ENCODE peak calls at places on chromosome 6, in four cellular contexts. V is vagina, T is endodermal cell, Z is cardiac muscle cell. Q is an unnamed sample.

GRCh38 chr6:81148726-81149125 is 603.8 kb downstream of the TENT5A start:
- DNase-seq in V (no peak), T (no peak), Z (peak; percentile 21), Q (no peak)

GRCh38 chr6:167706313-167707109 is 120.2 kb upstream of the AFDN start:
- DNase-seq in V (no peak), T (peak; percentile 41), Z (peak; percentile 34), Q (no peak)

GRCh38 chr6:104940881-104941693 is 15.8 kb upstream of the LIN28B start:
- DNase-seq in V (no peak), T (peak; percentile 92), Z (peak; percentile 53), Q (peak; percentile 45)

GRCh38 chr6:138682722-138683521 is 90.6 kb upstream of the CCDC28A start:
- DNase-seq in V (no peak), T (no peak), Z (peak; percentile 44), Q (no peak)

GRCh38 chr6:69064226-69064625 is 429.1 kb downstream of the ADGRB3 start:
- DNase-seq in V (no peak), T (no peak), Z (no peak), Q (no peak)

GRCh38 chr6:78598966-78599365 is 268.4 kb upstream of the IRAK1BP1 start:
- DNase-seq in V (no peak), T (no peak), Z (peak; percentile 88), Q (no peak)

GRCh38 chr6:132122871-132123270 is 171.7 kb upstream of the CCN2 start:
- DNase-seq in V (no peak), T (no peak), Z (peak; percentile 30), Q (no peak)

GRCh38 chr6:81892911-81893310 is 140.4 kb upstream of the TENT5A start:
- DNase-seq in V (no peak), T (peak; percentile 45), Z (peak; percentile 23), Q (no peak)

GRCh38 chr6:154448448-154449096 is 61.9 kb downstream of the CNKSR3 start:
- DNase-seq in V (no peak), T (no peak), Z (peak; percentile 76), Q (no peak)

GRCh38 chr6:6659600-6660327 is 71.2 kb downstream of the LY86 start:
- DNase-seq in V (no peak), T (no peak), Z (no peak), Q (no peak)

GRCh38 chr6:37648465-37649330 is 49.0 kb downstream of the MDGA1 start:
- DNase-seq in V (no peak), T (peak; percentile 99), Z (peak; percentile 46), Q (no peak)

GRCh38 chr6:130167655-130168054 is 55.1 kb downstream of the SAMD3 start:
- DNase-seq in V (no peak), T (no peak), Z (peak; percentile 86), Q (no peak)

GRCh38 chr6:122200441-122200840 is 199.0 kb upstream of the HSF2 start:
- DNase-seq in V (no peak), T (no peak), Z (no peak), Q (no peak)

GRCh38 chr6:145551164-145551563 is 184.2 kb downstream of the EPM2A start:
- DNase-seq in V (no peak), T (no peak), Z (peak; percentile 10), Q (no peak)

GRCh38 chr6:83429857-83430605 is 820 bp downstream of the ME1 start:
- DNase-seq in V (no peak), T (peak; percentile 66), Z (peak; percentile 47), Q (peak; percentile 55)

GRCh38 chr6:82178084-82178758 is 69.3 kb downstream of the IBTK start:
- DNase-seq in V (no peak), T (no peak), Z (peak; percentile 64), Q (no peak)

GRCh38 chr6:69026243-69026642 is 391.2 kb downstream of the ADGRB3 start:
- DNase-seq in V (no peak), T (no peak), Z (no peak), Q (no peak)

GRCh38 chr6:90003941-90004340 is 109.7 kb downstream of the GJA10 start:
- DNase-seq in V (no peak), T (no peak), Z (peak; percentile 34), Q (no peak)

GRCh38 chr6:143680157-143680556 is 2.4 kb downstream of the PHACTR2 start:
- DNase-seq in V (no peak), T (no peak), Z (no peak), Q (no peak)

GRCh38 chr6:83574783-83575182 is 62.4 kb downstream of the PRSS35 start:
- DNase-seq in V (no peak), T (no peak), Z (no peak), Q (no peak)

GRCh38 chr6:3310710-3311109 is 52.0 kb downstream of the PSMG4 start:
- DNase-seq in V (no peak), T (peak; percentile 2), Z (no peak), Q (no peak)

GRCh38 chr6:27375613-27376079 is 12.9 kb upstream of the ZNF391 start:
- DNase-seq in V (no peak), T (peak; percentile 50), Z (no peak), Q (no peak)

GRCh38 chr6:88636871-88637270 is 326.5 kb downstream of the RNGTT start:
- DNase-seq in V (no peak), T (no peak), Z (no peak), Q (no peak)

GRCh38 chr6:33698494-33698893 is 13.0 kb downstream of the UQCC2 start:
- DNase-seq in V (no peak), T (no peak), Z (no peak), Q (peak; percentile 34)

GRCh38 chr6:10962673-10963072 is 75.8 kb downstream of the SYCP2L start:
- DNase-seq in V (no peak), T (no peak), Z (peak; percentile 90), Q (no peak)

GRCh38 chr6:96939019-96939805 is 14.7 kb downstream of the KLHL32 start:
- DNase-seq in V (no peak), T (no peak), Z (peak; percentile 54), Q (no peak)

GRCh38 chr6:85640806-85641205 is 1.9 kb downstream of the SYNCRIP start:
- DNase-seq in V (no peak), T (no peak), Z (no peak), Q (no peak)

GRCh38 chr6:122790740-122791679 is 2.0 kb downstream of the SMPDL3A start:
- DNase-seq in V (no peak), T (no peak), Z (no peak), Q (no peak)

GRCh38 chr6:108039681-108040080 is 34.9 kb downstream of the OSTM1 start:
- DNase-seq in V (no peak), T (no peak), Z (no peak), Q (no peak)

GRCh38 chr6:73236147-73236750 is 11.0 kb upstream of the KHDC1L start:
- DNase-seq in V (no peak), T (no peak), Z (peak; percentile 82), Q (no peak)

GRCh38 chr6:77440206-77440976 is 22.9 kb downstream of the HTR1B start:
- DNase-seq in V (no peak), T (no peak), Z (no peak), Q (no peak)
- H3K27ac ChIP-seq in V (no peak overlapping the region), T (no peak overlapping the region), Z (no peak overlapping the region), Q (no peak overlapping the region)

DNA sequence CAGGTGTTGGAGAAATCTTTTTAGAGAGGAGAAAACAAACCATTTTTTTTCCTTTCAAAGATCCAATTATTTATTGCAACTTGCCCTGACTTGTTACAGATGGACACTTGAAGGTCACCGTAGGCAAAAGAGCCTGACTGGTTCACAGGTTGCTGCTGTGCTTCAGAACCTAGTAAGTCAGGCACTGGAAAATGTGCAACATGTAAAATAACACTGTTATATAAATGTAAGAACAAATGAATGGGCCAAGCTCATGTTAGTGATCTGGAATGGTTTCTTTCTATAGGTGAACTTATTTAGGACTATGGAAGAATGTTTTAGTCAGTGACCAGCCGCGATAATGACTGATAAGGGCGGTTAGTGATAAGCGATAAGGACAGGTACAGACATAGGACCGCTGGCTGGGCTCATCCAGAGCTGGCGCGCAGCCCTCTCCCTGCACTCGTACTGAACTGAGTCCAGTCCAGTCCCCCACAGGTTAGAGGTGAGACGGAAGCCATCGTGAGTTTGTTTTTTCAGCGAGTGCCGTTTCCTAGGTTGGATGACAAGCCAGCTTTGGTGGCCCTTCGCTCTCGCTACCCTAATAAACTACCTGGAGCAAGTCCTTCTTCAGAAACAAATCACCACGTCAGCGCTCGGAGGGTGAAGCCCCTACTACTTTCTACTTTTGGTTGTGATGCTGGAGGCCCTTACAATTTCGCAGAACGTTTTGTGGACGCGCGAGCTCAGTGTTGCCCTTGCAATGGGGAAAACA is 94.4 kb upstream of the PRDM1 start:
- DNase-seq in V (no peak), T (peak; percentile 79), Z (no peak), Q (peak; percentile 46)
- H3K27me3 ChIP-seq in V (no peaks in the 10 kb centered on the region), T (peaks cover 15% of the 10 kb centered on the region), Z (peaks cover 97% of the 10 kb centered on the region), Q (peaks cover 71% of the 10 kb centered on the region)

GRCh38 chr6:139765825-139766285 is 391.4 kb upstream of the CITED2 start:
- DNase-seq in V (no peak), T (no peak), Z (peak; percentile 46), Q (no peak)
- H3K27ac ChIP-seq in V (peak overlapping the region; percentile 58), T (no peak overlapping the region), Z (peak overlapping the region; percentile 88), Q (no peak overlapping the region)

GRCh38 chr6:50818673-50819072 is at the start of gene TFAP2B:
- DNase-seq in V (no peak), T (no peak), Z (no peak), Q (no peak)

GRCh38 chr6:50820590-50821234 is 2.0 kb downstream of the TFAP2B start:
- DNase-seq in V (no peak), T (no peak), Z (no peak), Q (no peak)

GRCh38 chr6:50821431-50822077 is 2.9 kb downstream of the TFAP2B start:
- DNase-seq in V (no peak), T (peak; percentile 56), Z (no peak), Q (no peak)

GRCh38 chr6:50819527-50819905 is 845 bp downstream of the TFAP2B start:
- DNase-seq in V (no peak), T (no peak), Z (peak; percentile 20), Q (no peak)

GRCh38 chr6:50819906-50820589 is 1.4 kb downstream of the TFAP2B start:
- DNase-seq in V (no peak), T (peak; percentile 82), Z (no peak), Q (no peak)
- H3K27me3 ChIP-seq in V (peaks cover 6% of the 10 kb centered on the region), T (peaks cover 100% of the 10 kb centered on the region), Z (peaks cover 99% of the 10 kb centered on the region), Q (peaks cover 88% of the 10 kb centered on the region)

DNA sequence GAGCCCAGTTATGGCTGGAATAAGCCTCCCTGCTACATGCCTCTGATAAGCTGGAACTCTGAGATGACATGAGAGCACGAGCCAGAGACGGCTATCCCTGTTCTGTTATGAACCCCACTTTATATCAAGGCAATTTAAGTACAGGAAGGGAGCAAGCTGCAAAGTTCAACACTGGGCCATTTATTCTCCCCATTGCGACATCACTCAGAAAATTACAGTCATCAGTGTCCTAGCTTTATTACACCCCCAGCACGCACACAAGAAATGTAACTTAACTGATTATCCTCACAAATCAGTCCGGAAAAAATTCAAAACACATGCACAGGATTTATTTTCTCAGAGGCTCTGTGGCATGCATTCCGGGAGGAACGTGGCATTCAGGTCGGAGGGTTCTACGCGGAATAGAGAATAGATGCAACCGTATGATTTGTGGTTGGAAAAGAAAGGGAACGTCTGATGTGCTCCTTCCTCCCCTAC is 125.4 kb upstream of the SLC2A12 start:
- DNase-seq in V (no peak), T (no peak), Z (peak; percentile 80), Q (no peak)
- H3K27ac ChIP-seq in V (peak overlapping the region; percentile 70), T (no peak overlapping the region), Z (no peak overlapping the region), Q (peak overlapping the region; percentile 99)

DNA sequence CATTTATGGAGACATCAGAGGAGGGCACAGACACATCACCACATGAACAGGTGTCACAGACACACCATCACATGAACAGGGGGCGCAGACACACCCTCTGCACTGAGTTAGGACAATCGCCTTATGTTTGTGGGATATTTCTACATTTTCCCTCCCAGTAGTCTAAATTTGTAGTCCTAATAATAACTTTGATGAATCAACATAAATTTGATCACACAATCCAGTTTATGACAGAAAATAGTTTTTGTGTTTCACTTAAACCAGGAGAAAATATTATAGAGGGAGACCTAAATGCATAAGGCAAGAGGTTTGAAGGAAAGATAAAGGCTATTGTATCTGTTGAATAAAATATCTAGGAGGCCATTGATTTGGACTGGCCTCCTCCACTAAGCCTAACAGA is 195.7 kb downstream of the GPX5 start:
- DNase-seq in V (no peak), T (no peak), Z (no peak), Q (no peak)
- H3K27me3 ChIP-seq in V (no peaks in the 10 kb centered on the region), T (no peaks in the 10 kb centered on the region), Z (peaks cover 27% of the 10 kb centered on the region), Q (peaks cover 50% of the 10 kb centered on the region)

Q was measured in lower lobe of right lung.